ENCODE peak calls at places on chromosome 2, in four cellular contexts. G is colonic mucosa, Q is tibial nerve, I is activated B cell treated with CpG ODN at 0.5 μM for 24 hours. U is an unnamed sample.

GRCh38 chr2:161030260-161031063 is 129.8 kb upstream of the TANK start:
- DNase-seq in I (no peak), Q (no peak), G (no peak), U (no peak)

GRCh38 chr2:105241443-105241842 is at the start of gene GPR45:
- DNase-seq in G (no peak), I (no peak), Q (no peak), U (no peak)

GRCh38 chr2:105329561-105330495 is at the start of gene TGFBRAP1:
- DNase-seq in G (peak; percentile 48), Q (no peak), I (peak; percentile 75), U (peak; percentile 37)

GRCh38 chr2:239696559-239697207 is 295.9 kb upstream of the HDAC4 start:
- DNase-seq in I (no peak), G (peak; percentile 8), Q (no peak), U (no peak)

GRCh38 chr2:120678926-120679325 is 56.7 kb upstream of the GLI2 start:
- DNase-seq in I (no peak), Q (no peak), G (no peak), U (no peak)

GRCh38 chr2:120589782-120590608 is 145.7 kb upstream of the GLI2 start:
- DNase-seq in Q (no peak), I (no peak), G (no peak), U (no peak)

GRCh38 chr2:226995625-226996041 is 159.8 kb downstream of the RHBDD1 start:
- DNase-seq in Q (no peak), G (no peak), I (no peak), U (no peak)

GRCh38 chr2:164014068-164014577 is 278.3 kb upstream of the FIGN start:
- DNase-seq in G (no peak), Q (no peak), I (no peak), U (no peak)

GRCh38 chr2:137050949-137051348 is 285.6 kb downstream of the THSD7B start:
- DNase-seq in G (no peak), I (no peak), Q (no peak), U (no peak)

GRCh38 chr2:211729433-211729832 is 809.2 kb downstream of the ERBB4 start:
- DNase-seq in G (no peak), I (no peak), Q (no peak), U (no peak)

GRCh38 chr2:181937473-181937872 is 45.9 kb downstream of the ITPRID2 start:
- DNase-seq in Q (no peak), G (no peak), I (no peak), U (no peak)

GRCh38 chr2:234364718-234365117 is 132.2 kb downstream of the ARL4C start:
- DNase-seq in G (no peak), I (no peak), Q (no peak), U (no peak)

GRCh38 chr2:209556354-209556961 is 132.6 kb downstream of the MAP2 start:
- DNase-seq in Q (no peak), I (no peak), G (no peak), U (no peak)

GRCh38 chr2:105510761-105511669 is 112.2 kb upstream of the FHL2 start:
- DNase-seq in I (no peak), G (no peak), Q (no peak), U (no peak)

GRCh38 chr2:171411791-171412483 is 21.9 kb downstream of the METTL8 start:
- DNase-seq in Q (no peak), G (no peak), I (no peak), U (no peak)

GRCh38 chr2:85524567-85524923 is 14.4 kb upstream of the MAT2A start:
- DNase-seq in Q (no peak), G (no peak), I (no peak), U (no peak)

GRCh38 chr2:240392084-240392947 is 43.1 kb upstream of the GPC1 start:
- DNase-seq in G (no peak), Q (peak; percentile 11), I (no peak), U (no peak)

GRCh38 chr2:241776336-241777166 is at the start of gene GAL3ST2:
- DNase-seq in Q (no peak), I (no peak), G (peak; percentile 82), U (no peak)

GRCh38 chr2:201406077-201406662 is 45.1 kb downstream of the TRAK2 start:
- DNase-seq in Q (no peak), I (no peak), G (no peak), U (no peak)

GRCh38 chr2:202056611-202057010 is 16.4 kb upstream of the KIAA2012 start:
- DNase-seq in G (no peak), Q (no peak), I (no peak), U (no peak)

GRCh38 chr2:45852450-45853150 is 201.1 kb downstream of the PRKCE start:
- DNase-seq in I (no peak), G (no peak), Q (no peak), U (no peak)

GRCh38 chr2:18290386-18290785 is 270.1 kb downstream of the RDH14 start:
- DNase-seq in Q (no peak), G (no peak), I (no peak), U (no peak)

GRCh38 chr2:109123586-109124201 is 5.3 kb upstream of the SH3RF3 start:
- DNase-seq in I (no peak), G (no peak), Q (no peak), U (no peak)

GRCh38 chr2:37489536-37489935 is 145.1 kb downstream of the QPCT start:
- DNase-seq in G (no peak), Q (no peak), I (no peak), U (no peak)

GRCh38 chr2:3180082-3180908 is 197.3 kb downstream of the EIPR1 start:
- DNase-seq in I (no peak), Q (no peak), G (no peak), U (no peak)

GRCh38 chr2:76197842-76198448 is 487.2 kb upstream of the GCFC2 start:
- DNase-seq in G (peak; percentile 63), I (no peak), Q (peak; percentile 27), U (peak; percentile 49)

GRCh38 chr2:168912466-168913170 is 11.5 kb downstream of the G6PC2 start:
- DNase-seq in Q (no peak), G (no peak), I (no peak), U (peak; percentile 12)

DNA sequence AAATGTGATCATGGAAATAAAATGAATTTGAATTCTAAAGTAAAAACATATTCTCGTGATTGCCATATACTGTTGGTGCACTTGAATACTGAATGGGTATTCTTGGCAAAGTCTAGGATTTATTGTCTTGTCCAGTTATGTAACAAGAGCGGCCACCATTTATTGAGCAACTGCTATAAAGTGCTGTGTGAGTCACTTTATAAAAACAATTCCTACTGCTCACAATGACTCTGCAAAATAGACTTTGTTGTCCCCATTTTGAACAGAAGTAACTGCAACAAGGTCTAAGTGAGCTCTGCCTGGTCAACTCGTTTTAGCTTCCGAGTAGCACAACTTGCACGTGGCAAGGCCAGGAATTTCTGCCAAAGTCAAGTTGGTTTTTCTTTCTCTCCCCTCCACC is 995.6 kb upstream of the FANCL start:
- DNase-seq in Q (no peak), I (no peak), G (no peak), U (no peak)
- TF ChIP-seq CTCF in Q (no peak), I (no peak), G (no peak), U (no peak)

GRCh38 chr2:27250652-27251379 is 12.0 kb downstream of the SLC30A3 start:
- DNase-seq in G (no peak), Q (no peak), I (no peak), U (no peak)

GRCh38 chr2:27251786-27252185 is 11.1 kb downstream of the SLC30A3 start:
- DNase-seq in G (no peak), I (no peak), Q (no peak), U (no peak)

GRCh38 chr2:27249891-27250651 is 12.8 kb downstream of the SLC30A3 start:
- DNase-seq in G (peak; percentile 31), Q (no peak), I (no peak), U (peak; percentile 61)

GRCh38 chr2:27247893-27248292 is 15.0 kb downstream of the SLC30A3 start:
- DNase-seq in I (no peak), Q (no peak), G (no peak), U (no peak)

DNA sequence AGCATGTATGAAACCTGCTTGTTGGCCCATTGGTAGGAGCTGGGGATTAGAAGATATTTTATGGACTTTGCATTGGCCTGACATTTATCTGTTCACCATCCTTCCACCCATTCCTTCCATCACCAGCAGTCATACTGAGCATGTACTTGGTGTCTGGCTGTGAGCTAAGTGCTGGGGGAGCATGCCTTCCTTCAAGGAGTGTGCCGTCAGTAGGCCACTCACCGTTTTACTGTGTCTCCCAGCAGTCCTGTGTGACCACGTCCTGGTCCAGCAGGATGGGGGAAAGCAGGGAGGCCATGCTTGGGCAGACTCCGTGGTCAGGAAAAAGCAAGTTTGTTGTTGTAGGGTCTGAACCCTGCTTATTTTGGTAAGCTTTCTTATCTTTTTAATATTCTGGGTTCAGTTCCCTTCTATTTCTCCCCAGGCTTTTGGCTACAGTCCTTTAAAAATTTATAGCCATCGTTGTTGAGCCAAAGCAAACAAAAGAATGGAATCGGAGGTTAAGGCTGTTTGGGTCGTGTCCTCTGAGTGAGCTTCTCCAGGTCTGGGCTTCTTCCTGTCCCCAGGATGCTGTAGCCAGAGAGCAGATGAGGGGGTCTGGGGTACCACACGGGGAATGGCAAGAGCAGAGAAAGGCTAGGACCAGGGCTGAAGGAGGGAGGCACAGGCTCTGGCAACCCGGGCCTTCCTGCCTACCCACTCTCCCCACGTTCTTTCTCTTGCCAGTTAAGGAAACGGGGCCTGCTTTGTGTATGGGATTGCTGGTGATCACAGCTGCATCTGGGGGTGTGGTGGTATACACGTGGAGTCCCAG is 13.6 kb downstream of the SLC30A3 start:
- DNase-seq in G (no peak), Q (no peak), I (no peak), U (no peak)
- TF ChIP-seq CTCF in G (no peak), Q (no peak), I (no peak), U (no peak)

GRCh38 chr2:10830203-10830602 is 17.6 kb upstream of the PDIA6 start:
- DNase-seq in G (peak; percentile 49), I (no peak), Q (no peak), U (no peak)
- TF ChIP-seq CTCF in G (no peak), I (no peak), Q (no peak), U (no peak)

GRCh38 chr2:79511320-79511951 is 1.4 kb upstream of the CTNNA2 start:
- DNase-seq in G (peak; percentile 45), Q (no peak), I (no peak), U (peak; percentile 62)

DNA sequence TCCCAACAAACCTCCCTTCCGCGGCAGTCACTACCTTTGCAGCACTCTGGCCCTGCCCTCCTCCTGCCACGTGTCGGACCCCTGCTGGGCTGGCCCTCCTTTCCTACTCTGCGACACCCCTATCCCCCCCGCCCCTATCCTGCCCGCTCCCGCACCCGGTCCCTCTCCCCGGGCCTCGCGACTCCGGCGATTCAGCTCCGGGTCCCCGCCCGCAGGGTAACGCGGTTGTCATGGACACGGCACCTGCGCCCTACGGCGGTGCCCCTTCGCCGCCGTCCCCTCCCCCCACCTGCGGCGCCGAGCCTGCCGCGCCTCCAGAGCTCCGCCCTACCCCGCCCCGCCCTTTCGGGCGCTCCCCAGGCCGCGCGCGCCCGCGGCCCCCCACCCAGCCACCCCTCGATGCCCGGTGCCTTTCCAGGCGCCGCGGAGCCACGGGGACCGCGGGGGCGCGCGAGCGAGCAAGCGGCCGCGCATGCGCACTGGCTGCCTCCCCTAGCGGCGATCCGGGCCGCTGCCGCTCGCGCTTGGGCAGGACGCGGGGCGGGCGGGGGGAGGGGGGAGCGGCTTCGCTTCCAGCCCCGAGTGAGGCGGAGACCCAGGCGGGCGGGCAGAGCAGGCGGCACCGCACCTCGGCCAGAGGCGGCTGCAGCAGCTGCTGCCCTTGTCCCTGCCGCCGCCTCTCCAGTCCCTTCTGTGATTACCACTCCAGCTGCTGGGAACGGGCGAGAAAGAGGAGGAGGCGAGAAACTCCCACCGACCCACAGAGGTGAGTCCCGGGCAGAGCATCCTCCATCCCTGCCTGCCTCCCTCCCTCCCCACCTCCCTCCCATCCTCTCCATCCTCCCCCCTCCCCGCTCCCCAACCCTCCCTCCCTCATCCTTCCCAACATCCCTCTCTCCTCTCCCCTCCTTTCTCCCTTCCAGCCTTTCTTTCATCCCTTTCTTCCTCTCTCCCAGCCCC is at the start of gene CTNNA2:
- DNase-seq in Q (no peak), I (no peak), G (peak; percentile 33), U (peak; percentile 87)
- TF ChIP-seq CTCF in Q (no peak), I (no peak), G (no peak), U (peak; percentile 54)

GRCh38 chr2:32039447-32040219 is at the start of gene DPY30:
- DNase-seq in Q (peak; percentile 82), G (peak; percentile 95), I (peak; percentile 88), U (peak; percentile 89)
- TF ChIP-seq CTCF in Q (peak; percentile 32), G (no peak), I (no peak), U (no peak)